ENCODE peak calls at places on chromosomes 4 and X, in six cellular contexts. J is GM12878, N is HepG2, Q is SK-N-SH, I is K562, C is HCT116. B is an unnamed sample.

GRCh38 chrX:24662344-24662743 is 15.2 kb upstream of the PCYT1B start:
- DNase-seq in Q (no peak), N (peak), I (no peak), C (no peak), J (no peak), B (no peak)

GRCh38 chrX:34656467-34656841 is 631 bp downstream of the TMEM47 start:
- DNase-seq in I (no peak), J (no peak), C (no peak), Q (no peak), N (no peak), B (no peak)

GRCh38 chr4:152956650-152957436 is 20.7 kb downstream of the FHDC1 start:
- DNase-seq in Q (no peak), C (no peak), J (no peak), I (no peak), N (peak), B (no peak)

GRCh38 chrX:24156177-24156576 is 6.6 kb downstream of the ZFX start:
- DNase-seq in N (no peak), C (no peak), Q (no peak), J (no peak), I (no peak), B (no peak)

GRCh38 chr4:89356086-89356485 is 48.5 kb upstream of the GPRIN3 start:
- DNase-seq in Q (no peak), J (no peak), N (no peak), I (no peak), C (no peak), B (no peak)

GRCh38 chr4:129747756-129748155 is 651.8 kb downstream of the C4orf33 start:
- DNase-seq in C (no peak), I (no peak), N (no peak), Q (no peak), J (no peak), B (peak)

GRCh38 chr4:57137261-57137660 is 27.1 kb upstream of the IGFBP7 start:
- DNase-seq in N (no peak), Q (no peak), I (no peak), J (no peak), C (no peak), B (no peak)

GRCh38 chrX:96770315-96770714 is 85.7 kb downstream of the DIAPH2 start:
- DNase-seq in N (peak), J (no peak), Q (peak), C (no peak), I (no peak), B (peak)

GRCh38 chr4:96525901-96526300 is 686.0 kb downstream of the PDHA2 start:
- DNase-seq in Q (no peak), N (no peak), C (no peak), I (no peak), J (no peak), B (no peak)

GRCh38 chr4:61406677-61407076 is 206.6 kb downstream of the ADGRL3 start:
- DNase-seq in Q (no peak), N (no peak), J (no peak), C (no peak), I (no peak), B (no peak)

GRCh38 chr4:15482842-15483241 is 13.2 kb downstream of the CC2D2A start:
- DNase-seq in C (no peak), Q (no peak), J (no peak), N (no peak), I (no peak), B (no peak)

GRCh38 chr4:13615162-13615561 is 12.4 kb downstream of the BOD1L1 start:
- DNase-seq in Q (no peak), I (no peak), J (no peak), N (no peak), C (no peak), B (no peak)

GRCh38 chr4:156298230-156298629 is 344.6 kb upstream of the CTSO start:
- DNase-seq in N (no peak), C (no peak), I (no peak), J (no peak), Q (no peak), B (no peak)

GRCh38 chr4:106369456-106370060 is 980 bp upstream of the GIMD1 start:
- DNase-seq in I (peak), J (peak), Q (peak), C (peak), N (peak), B (peak)

GRCh38 chr4:22521240-22521639 is 5.4 kb upstream of the ADGRA3 start:
- DNase-seq in J (no peak), Q (no peak), N (no peak), I (no peak), C (no peak), B (no peak)

GRCh38 chr4:84418032-84418709 is 80.9 kb downstream of the NKX6-1 start:
- DNase-seq in J (no peak), C (no peak), Q (no peak), N (no peak), I (no peak), B (no peak)

GRCh38 chr4:113756005-113756410 is 5.5 kb downstream of the CAMK2D start:
- DNase-seq in N (peak), C (no peak), J (peak), I (no peak), Q (no peak), B (no peak)

GRCh38 chrX:22124098-22124497 is 92.0 kb downstream of the PHEX start:
- DNase-seq in J (no peak), Q (no peak), N (no peak), C (no peak), I (no peak), B (no peak)

GRCh38 chr4:8702516-8703400 is 110.2 kb downstream of the CPZ start:
- DNase-seq in Q (no peak), J (no peak), I (no peak), N (no peak), C (no peak), B (no peak)

GRCh38 chrX:11464836-11465458 is 171.7 kb downstream of the AMELX start:
- DNase-seq in J (no peak), N (no peak), C (no peak), Q (no peak), I (peak), B (no peak)

GRCh38 chrX:115632455-115632854 is 71.5 kb downstream of the PLS3 start:
- DNase-seq in I (no peak), N (no peak), J (no peak), Q (no peak), C (no peak), B (no peak)

GRCh38 chrX:151912780-151913179 is at the start of gene MAGEA4:
- DNase-seq in I (no peak), N (no peak), Q (no peak), J (no peak), C (no peak), B (no peak)

GRCh38 chrX:6849711-6850415 is 297.6 kb upstream of the STS start:
- DNase-seq in I (no peak), J (no peak), C (no peak), N (no peak), Q (no peak), B (no peak)

GRCh38 chr4:2343476-2343875 is 75.0 kb downstream of the ZFYVE28 start:
- DNase-seq in C (no peak), N (no peak), Q (no peak), I (no peak), J (no peak), B (no peak)

GRCh38 chr4:7924163-7924562 is 15.5 kb downstream of the AFAP1 start:
- DNase-seq in N (peak), I (no peak), Q (no peak), J (no peak), C (no peak), B (peak)

GRCh38 chr4:64520393-64520792 is 111.1 kb upstream of the TECRL start:
- DNase-seq in J (no peak), N (no peak), Q (no peak), C (no peak), I (no peak), B (no peak)

GRCh38 chr4:156677136-156677535 is 294.5 kb downstream of the PDGFC start:
- DNase-seq in I (peak), Q (peak), N (peak), C (peak), J (no peak), B (peak)

GRCh38 chr4:150173420-150173819 is 95.2 kb downstream of the DCLK2 start:
- DNase-seq in I (no peak), N (no peak), Q (no peak), J (no peak), C (no peak), B (no peak)

GRCh38 chr4:54228563-54229501 is at the start of gene PDGFRA:
- DNase-seq in I (no peak), N (no peak), Q (peak), J (no peak), C (no peak), B (no peak)

GRCh38 chr4:54231419-54232150 is 2.5 kb downstream of the PDGFRA start:
- DNase-seq in N (no peak), I (no peak), J (no peak), C (no peak), Q (peak), B (no peak)

GRCh38 chr4:54230479-54231418 is 1.7 kb downstream of the PDGFRA start:
- DNase-seq in Q (peak), I (no peak), C (no peak), J (no peak), N (no peak), B (no peak)

GRCh38 chr4:54228064-54228527 is 997 bp upstream of the PDGFRA start:
- DNase-seq in N (peak), C (no peak), J (no peak), I (peak), Q (peak), B (peak)

DNA sequence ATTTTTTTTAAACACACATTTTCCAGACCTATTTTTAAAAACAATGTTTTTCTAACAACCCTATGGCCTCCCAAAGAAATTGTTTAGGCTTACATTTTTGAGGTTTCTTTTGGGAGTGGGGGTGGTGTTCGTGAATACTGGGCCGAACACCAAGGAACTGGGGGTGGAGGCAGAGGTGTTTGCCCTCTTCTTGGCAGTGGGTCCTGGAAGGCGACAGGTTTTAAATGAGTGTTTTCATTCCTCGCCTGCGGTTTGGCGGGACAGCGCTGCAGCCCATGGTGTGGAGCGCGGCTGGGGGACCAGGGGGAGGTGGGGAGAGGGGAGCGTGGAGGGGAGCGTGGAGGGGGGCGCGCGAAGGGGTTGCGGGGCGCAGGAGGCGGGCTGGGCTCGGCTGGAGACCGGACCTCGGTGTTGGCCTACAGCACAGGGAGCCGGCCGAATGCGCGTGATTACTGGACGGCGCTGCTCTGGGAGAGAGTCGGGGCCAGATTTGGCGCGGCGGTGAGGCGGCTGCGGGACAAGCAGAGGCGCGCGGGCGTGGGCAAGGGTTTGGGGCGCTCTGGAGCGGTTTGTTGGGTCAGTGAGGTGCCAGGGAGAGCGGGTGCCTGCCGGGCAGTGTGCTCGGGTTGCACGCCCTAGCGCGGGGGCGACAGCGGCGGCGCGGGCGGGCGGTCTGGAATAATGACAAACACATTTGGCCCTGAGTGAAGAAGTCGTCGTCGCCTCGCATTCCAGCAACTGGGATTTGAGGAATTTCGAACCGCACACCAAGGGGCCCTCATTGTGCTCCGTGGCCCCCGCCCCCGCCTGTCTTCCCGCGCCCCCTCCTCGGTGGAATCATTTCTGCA is 762 bp downstream of the PDGFRA start:
- DNase-seq in J (no peak), Q (peak), I (no peak), C (no peak), N (no peak), B (no peak)
- TF ChIP-seq JUND in J (no peak), Q (no peak), I (no peak), C (no peak), N (no peak), B (no peak)

GRCh38 chrX:43870758-43871419 is 11.4 kb downstream of the MAOB start:
- DNase-seq in Q (no peak), N (no peak), I (no peak), C (no peak), J (no peak), B (no peak)

GRCh38 chrX:43866423-43866822 is 15.8 kb downstream of the MAOB start:
- DNase-seq in N (no peak), C (no peak), Q (no peak), J (no peak), I (no peak), B (no peak)

GRCh38 chrX:43870011-43870410 is 12.2 kb downstream of the MAOB start:
- DNase-seq in J (no peak), N (no peak), Q (no peak), I (no peak), C (no peak), B (no peak)

GRCh38 chrX:43865791-43866190 is 16.5 kb downstream of the MAOB start:
- DNase-seq in I (no peak), C (no peak), J (no peak), Q (no peak), N (no peak), B (no peak)

DNA sequence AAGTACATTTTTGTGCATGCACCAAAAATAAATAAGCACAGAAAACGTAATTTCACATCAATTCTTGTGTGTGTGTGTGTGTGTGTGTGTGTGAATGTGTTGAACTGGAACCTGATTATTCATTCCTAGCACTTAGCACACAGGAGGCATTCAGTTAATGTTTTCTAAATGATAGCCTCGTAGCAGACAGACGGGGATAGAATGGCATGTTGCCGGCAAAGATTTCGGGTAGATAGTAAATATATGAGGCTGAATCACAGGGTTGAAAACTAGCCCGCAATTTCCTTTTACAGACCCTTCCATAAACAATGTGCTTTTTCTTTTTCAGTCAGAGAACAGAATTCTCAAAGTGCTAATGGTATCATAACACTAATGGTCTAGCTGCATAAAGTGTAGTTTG is 13.5 kb downstream of the MAOB start:
- DNase-seq in Q (peak), N (no peak), J (no peak), C (no peak), I (no peak), B (no peak)
- TF ChIP-seq JUND in Q (no peak), N (no peak), J (no peak), C (no peak), I (no peak), B (no peak)

GRCh38 chr4:26441110-26441509 is 49.2 kb downstream of the CCKAR start:
- DNase-seq in I (no peak), Q (no peak), C (no peak), N (peak), J (no peak), B (no peak)
- TF ChIP-seq JUND in I (no peak), Q (no peak), C (no peak), N (no peak), J (no peak), B (no peak)

GRCh38 chrX:13938053-13938765 is 91.5 kb downstream of the GEMIN8 start:
- DNase-seq in I (no peak), N (no peak), C (no peak), J (no peak), Q (peak), B (peak)
- TF ChIP-seq JUND in I (no peak), N (no peak), C (no peak), J (no peak), Q (no peak), B (no peak)

GRCh38 chrX:394830-395229 is 8.1 kb upstream of the PPP2R3B start:
- DNase-seq in I (no peak), J (no peak), N (no peak), C (no peak), Q (no peak), B (no peak)
- TF ChIP-seq JUND in I (no peak), J (no peak), N (no peak), C (no peak), Q (no peak), B (no peak)

GRCh38 chrX:154096140-154097002 is 1.1 kb downstream of the MECP2 start:
- DNase-seq in C (no peak), Q (no peak), N (peak), I (peak), J (no peak), B (no peak)
- TF ChIP-seq JUND in C (no peak), Q (no peak), N (no peak), I (no peak), J (no peak), B (no peak)

GRCh38 chr4:146401274-146401673 is 120.5 kb downstream of the SLC10A7 start:
- DNase-seq in N (no peak), I (no peak), C (no peak), J (no peak), Q (no peak), B (no peak)

GRCh38 chr4:146407669-146408084 is 114.1 kb downstream of the SLC10A7 start:
- DNase-seq in Q (no peak), I (peak), J (no peak), N (no peak), C (no peak), B (no peak)

DNA sequence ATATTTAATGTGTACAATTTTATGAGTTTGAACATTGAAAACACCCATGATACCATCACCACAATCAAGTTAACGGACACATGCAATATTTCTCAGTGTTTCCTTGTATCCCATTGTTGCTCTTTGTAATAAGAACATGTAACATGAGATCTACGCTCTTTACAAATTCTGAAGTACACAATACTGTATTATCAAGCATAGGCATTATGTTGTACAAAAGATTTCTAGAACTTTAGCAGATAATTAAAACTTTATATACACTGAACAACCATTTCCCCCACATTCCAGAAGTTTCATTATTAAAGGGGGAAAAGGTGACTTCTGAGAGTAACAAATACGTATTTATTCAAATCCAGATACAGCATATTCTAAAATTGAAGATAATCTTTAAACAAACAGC is 114.5 kb downstream of the SLC10A7 start:
- DNase-seq in C (no peak), N (no peak), J (no peak), Q (no peak), I (no peak), B (no peak)
- TF ChIP-seq JUND in C (no peak), N (no peak), J (no peak), Q (no peak), I (no peak), B (no peak)

DNA sequence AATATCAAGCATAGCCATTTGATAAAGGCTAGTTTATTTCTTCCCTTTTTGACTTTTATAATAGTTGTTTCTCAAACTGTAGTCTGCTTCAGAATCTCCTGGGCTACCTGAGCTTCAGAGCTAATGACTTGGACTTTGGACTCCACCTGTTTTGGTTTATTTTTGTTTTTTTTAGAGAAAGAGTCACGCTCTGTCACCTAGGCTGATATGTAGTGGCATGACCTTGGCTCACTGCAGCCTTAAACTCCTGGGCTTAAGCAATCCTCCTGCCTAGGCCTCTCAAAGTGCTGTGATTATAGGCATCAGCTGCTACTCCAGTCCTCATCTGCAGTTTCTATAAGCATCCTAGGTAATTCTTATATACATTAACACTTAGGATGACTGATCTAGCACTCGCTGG is 90.5 kb downstream of the DDIT4L start:
- DNase-seq in I (no peak), C (no peak), N (no peak), Q (no peak), J (no peak), B (no peak)
- TF ChIP-seq JUND in I (no peak), C (no peak), N (no peak), Q (no peak), J (no peak), B (no peak)

GRCh38 chrX:136266828-136267227 is 15.6 kb upstream of the MAP7D3 start:
- DNase-seq in J (no peak), N (no peak), C (no peak), I (no peak), Q (no peak), B (no peak)

GRCh38 chrX:136271300-136271699 is 20.1 kb upstream of the MAP7D3 start:
- DNase-seq in N (no peak), Q (no peak), C (no peak), I (no peak), J (no peak), B (no peak)

GRCh38 chrX:136269921-136270320 is 18.7 kb upstream of the MAP7D3 start:
- DNase-seq in C (no peak), Q (no peak), N (no peak), J (no peak), I (no peak), B (no peak)

GRCh38 chrX:136272325-136272724 is 21.1 kb upstream of the MAP7D3 start:
- DNase-seq in Q (no peak), I (no peak), C (peak), J (no peak), N (no peak), B (peak)

GRCh38 chrX:136268051-136269048 is 17.1 kb upstream of the MAP7D3 start:
- DNase-seq in N (peak), I (peak), C (peak), Q (peak), J (no peak), B (peak)
- TF ChIP-seq JUND in N (no peak), I (no peak), C (no peak), Q (no peak), J (no peak), B (no peak)

B was measured in T47D.